ENCODE peak calls at places on chromosomes 4 and X, in eight cellular contexts. Z is NAMALWA; Y is iris pigment epithelial cell; V is dermis microvascular lymphatic vessel endothelial cell; A is posterior cingulate gyrus; C is AG10803; Q is CD8-positive, alpha-beta T cell; F is stimulated activated CD4-positive, alpha-beta T cell treated with anti-CD3 and anti-CD28 coated beads, Interleukin-1b, Interleukin-23, amount 100 ng/mL, for 24 hours. W is an unnamed sample.

GRCh38 chr4:499563-499962 is 553 bp downstream of the PIGG start:
- DNase-seq in C (no peak), V (peak), A (no peak), F (no peak), Y (no peak), Q (no peak), Z (no peak), W (no peak)

GRCh38 chrX:68462197-68462596 is 28.9 kb upstream of the OPHN1 start:
- DNase-seq in Q (no peak), C (peak), A (no peak), Z (no peak), Y (peak), V (peak), F (no peak), W (no peak)

GRCh38 chr4:5730993-5731975 is 20.3 kb downstream of the EVC start:
- DNase-seq in V (no peak), F (no peak), Z (no peak), Y (peak), C (no peak), A (no peak), Q (no peak), W (no peak)

GRCh38 chrX:107683931-107684330 is 55.6 kb downstream of the PRPS1 start:
- DNase-seq in Y (no peak), F (no peak), Z (no peak), A (no peak), Q (no peak), C (no peak), V (no peak), W (no peak)

GRCh38 chr4:78031457-78031856 is 25.7 kb upstream of the FRAS1 start:
- DNase-seq in F (no peak), A (no peak), V (no peak), Y (no peak), Z (no peak), C (no peak), Q (no peak), W (no peak)

GRCh38 chr4:186904104-186904503 is 180.4 kb upstream of the FAT1 start:
- DNase-seq in V (no peak), A (no peak), C (peak), Z (no peak), Q (no peak), F (no peak), Y (peak), W (no peak)

GRCh38 chrX:50952406-50952805 is 41.9 kb downstream of the BMP15 start:
- DNase-seq in Y (no peak), Q (no peak), F (no peak), C (no peak), A (no peak), V (no peak), Z (no peak), W (no peak)

GRCh38 chr4:90080116-90080515 is 47.1 kb upstream of the CCSER1 start:
- DNase-seq in Z (no peak), V (no peak), C (no peak), Q (no peak), Y (no peak), A (no peak), F (no peak), W (no peak)

GRCh38 chrX:71636438-71637252 is 18.3 kb upstream of the CXCR3 start:
- DNase-seq in Z (peak), A (no peak), F (no peak), Y (no peak), C (no peak), V (peak), Q (no peak), W (no peak)

GRCh38 chrX:39729834-39730670 is 367.7 kb downstream of the BCOR start:
- DNase-seq in F (no peak), A (no peak), C (no peak), Y (no peak), V (no peak), Q (no peak), Z (no peak), W (no peak)

GRCh38 chr4:106763044-106763443 is 273.1 kb downstream of the DKK2 start:
- DNase-seq in F (no peak), Q (no peak), Y (no peak), C (peak), Z (no peak), A (no peak), V (no peak), W (no peak)

GRCh38 chr4:2799444-2799911 is 6.6 kb downstream of the SH3BP2 start:
- DNase-seq in V (no peak), Q (no peak), Y (no peak), Z (no peak), F (no peak), A (peak), C (no peak), W (no peak)

GRCh38 chrX:106931831-106932491 is 11.8 kb downstream of the CLDN2 start:
- DNase-seq in Y (peak), V (no peak), Q (no peak), A (no peak), C (no peak), F (no peak), Z (no peak), W (no peak)

GRCh38 chr4:107843394-107843793 is 18.7 kb downstream of the SGMS2 start:
- DNase-seq in Y (no peak), C (no peak), Q (no peak), Z (no peak), V (no peak), F (no peak), A (no peak), W (no peak)

GRCh38 chr4:8285976-8286718 is 16.6 kb downstream of the HTRA3 start:
- DNase-seq in Q (no peak), Z (no peak), V (no peak), A (peak), C (no peak), F (no peak), Y (no peak), W (no peak)

GRCh38 chr4:25767877-25768475 is 94.8 kb downstream of the SEL1L3 start:
- DNase-seq in A (peak), Z (peak), Q (no peak), V (peak), Y (peak), F (no peak), C (peak), W (peak)

GRCh38 chr4:127870688-127871087 is 10.0 kb upstream of the PLK4 start:
- DNase-seq in Q (no peak), C (peak), A (no peak), Y (peak), Z (no peak), F (no peak), V (peak), W (peak)

GRCh38 chrX:17475820-17476219 is 100.8 kb downstream of the NHS start:
- DNase-seq in C (peak), Z (no peak), V (no peak), Y (no peak), A (no peak), Q (no peak), F (no peak), W (no peak)

GRCh38 chrX:66676413-66676812 is 37.5 kb upstream of the EDA2R start:
- DNase-seq in Z (no peak), A (no peak), V (no peak), C (peak), Q (no peak), Y (peak), F (no peak), W (peak)

GRCh38 chr4:136864580-136865185 is 667.6 kb downstream of the PCDH18 start:
- DNase-seq in F (no peak), C (peak), Z (peak), A (no peak), Y (peak), V (peak), Q (no peak), W (peak)

GRCh38 chr4:13089659-13089998 is 394.5 kb downstream of the RAB28 start:
- DNase-seq in A (no peak), Y (no peak), F (no peak), Q (no peak), Z (no peak), V (no peak), C (no peak), W (no peak)

GRCh38 chr4:165625281-165625680 is 246.5 kb downstream of the CPE start:
- DNase-seq in A (no peak), Q (no peak), F (no peak), Y (no peak), Z (no peak), V (peak), C (no peak), W (peak)

GRCh38 chr4:27205994-27206393 is 345.4 kb downstream of the STIM2 start:
- DNase-seq in A (no peak), C (no peak), Q (no peak), F (no peak), Z (no peak), V (no peak), Y (no peak), W (no peak)

GRCh38 chr4:102678107-102678506 is 82.7 kb downstream of the MANBA start:
- DNase-seq in F (no peak), Q (no peak), Y (no peak), Z (no peak), C (no peak), A (no peak), V (no peak), W (no peak)

GRCh38 chr4:8344387-8344786 is 74.8 kb downstream of the HTRA3 start:
- DNase-seq in Q (no peak), Y (no peak), A (no peak), C (no peak), F (no peak), Z (no peak), V (no peak), W (no peak)

GRCh38 chr4:161486454-161486853 is 677.3 kb downstream of the FSTL5 start:
- DNase-seq in V (no peak), A (no peak), Y (no peak), F (no peak), Z (no peak), Q (no peak), C (no peak), W (no peak)

GRCh38 chr4:25950476-25951389 is 36.7 kb downstream of the SMIM20 start:
- DNase-seq in A (no peak), V (peak), Q (no peak), Y (no peak), F (no peak), Z (no peak), C (no peak), W (no peak)

GRCh38 chr4:186514271-186514950 is 41.0 kb downstream of the MTNR1A start:
- DNase-seq in V (no peak), F (no peak), Y (no peak), A (no peak), Q (no peak), Z (no peak), C (no peak), W (no peak)

GRCh38 chr4:163591614-163592020 is 97.1 kb downstream of the TMA16 start:
- DNase-seq in Y (no peak), Z (peak), C (no peak), F (no peak), A (no peak), V (no peak), Q (no peak), W (no peak)

GRCh38 chr4:37999000-37999745 is 39.0 kb downstream of the PTTG2 start:
- DNase-seq in V (no peak), F (no peak), Z (no peak), A (no peak), C (no peak), Q (no peak), Y (no peak), W (no peak)

GRCh38 chr4:106316773-106317409 is 541 bp downstream of the AIMP1 start:
- DNase-seq in Y (peak), C (no peak), Q (no peak), F (no peak), V (peak), Z (peak), A (no peak), W (no peak)